ENCODE peak calls at places on chromosomes 4 and X, in seven cellular contexts. M, F, Y, U, X, G and K are unnamed samples.

GRCh38 chrX:154019633-154020499 is at the start of gene IRAK1:
- DNase-seq in X (peak; percentile 55), G (peak; percentile 73), Y (peak; percentile 59), U (peak; percentile 92), M (peak; percentile 70), F (peak; percentile 46), K (peak; percentile 61)

GRCh38 chrX:1164322-1165288 is 47.8 kb downstream of the CRLF2 start:
- DNase-seq in X (no peak), M (peak; percentile 54), F (peak; percentile 44), U (peak; percentile 76), G (peak; percentile 76), Y (no peak), K (peak; percentile 42)

GRCh38 chrX:4547218-4547836 is 833.9 kb upstream of the PRKX start:
- DNase-seq in Y (peak; percentile 41), X (peak; percentile 65), F (peak; percentile 47), G (peak; percentile 46), U (peak; percentile 79), M (peak; percentile 68), K (peak; percentile 9)

GRCh38 chr4:139184129-139184528 is 7.1 kb upstream of the ELF2 start:
- DNase-seq in U (no peak), M (no peak), G (peak; percentile 48), X (no peak), F (no peak), Y (no peak), K (no peak)

GRCh38 chr4:168667397-168667796 is 170.5 kb downstream of the PALLD start:
- DNase-seq in M (no peak), U (no peak), F (no peak), Y (no peak), G (no peak), X (no peak), K (no peak)

GRCh38 chr4:74640111-74640903 is 154.0 kb downstream of the BTC start:
- DNase-seq in M (no peak), Y (no peak), X (no peak), U (no peak), F (no peak), G (no peak), K (no peak)

GRCh38 chr4:144557404-144557803 is 88.6 kb upstream of the HHIP start:
- DNase-seq in U (no peak), G (no peak), M (no peak), Y (no peak), F (no peak), X (no peak), K (no peak)

GRCh38 chr4:165635951-165636350 is 237.1 kb upstream of the TLL1 start:
- DNase-seq in G (no peak), F (no peak), U (no peak), Y (no peak), X (no peak), M (no peak), K (no peak)

GRCh38 chr4:183422962-183423653 is 21.3 kb upstream of the CDKN2AIP start:
- DNase-seq in U (no peak), G (no peak), F (no peak), Y (no peak), X (no peak), M (no peak), K (peak; percentile 9)

GRCh38 chr4:79684516-79684915 is 276.5 kb upstream of the GK2 start:
- DNase-seq in X (no peak), M (no peak), F (no peak), Y (no peak), U (no peak), G (no peak), K (no peak)

GRCh38 chrX:57286507-57287251 is at the start of gene FAAH2:
- DNase-seq in G (peak; percentile 81), Y (peak; percentile 81), X (peak; percentile 77), U (peak; percentile 66), M (peak; percentile 73), F (peak; percentile 74), K (no peak)

GRCh38 chr4:76804060-76804459 is 93.9 kb downstream of the SOWAHB start:
- DNase-seq in M (peak; percentile 21), X (no peak), G (no peak), Y (no peak), U (no peak), F (peak; percentile 21), K (no peak)

GRCh38 chr4:56764775-56765174 is 56.7 kb downstream of the SPINK2 start:
- DNase-seq in F (no peak), M (no peak), G (no peak), Y (no peak), U (no peak), X (no peak), K (peak; percentile 23)

GRCh38 chrX:53714580-53715335 is 28.2 kb upstream of the HUWE1 start:
- DNase-seq in F (peak; percentile 15), Y (peak; percentile 70), G (peak; percentile 72), M (no peak), X (peak; percentile 66), U (no peak), K (peak; percentile 17)

GRCh38 chrX:120604359-120604782 is 470 bp downstream of the MCTS1 start:
- DNase-seq in X (no peak), Y (peak; percentile 36), M (peak; percentile 17), U (no peak), F (no peak), G (peak; percentile 63), K (peak; percentile 11)

GRCh38 chr4:147479817-147480216 is 1.1 kb upstream of the EDNRA start:
- DNase-seq in U (no peak), M (no peak), G (no peak), F (no peak), X (no peak), Y (peak; percentile 48), K (peak; percentile 25)

GRCh38 chr4:4327652-4328121 is 37.6 kb downstream of the ZBTB49 start:
- DNase-seq in U (peak; percentile 88), Y (peak; percentile 25), X (no peak), F (peak; percentile 91), M (peak; percentile 74), G (no peak), K (no peak)

GRCh38 chr4:76215120-76215519 is 1.5 kb upstream of the SCARB2 start:
- DNase-seq in Y (no peak), X (peak; percentile 65), F (no peak), G (no peak), U (no peak), M (no peak), K (no peak)

GRCh38 chr4:19941434-19941833 is 310.3 kb upstream of the SLIT2 start:
- DNase-seq in Y (no peak), U (no peak), F (no peak), M (no peak), G (no peak), X (no peak), K (no peak)

GRCh38 chr4:10611673-10612072 is 72.9 kb downstream of the CLNK start:
- DNase-seq in F (no peak), X (no peak), Y (no peak), G (no peak), U (no peak), M (no peak), K (peak; percentile 63)

GRCh38 chrX:44032479-44032878 is 59.3 kb upstream of the NDP start:
- DNase-seq in F (no peak), G (no peak), X (no peak), Y (no peak), U (no peak), M (no peak), K (no peak)

GRCh38 chr4:8468746-8469535 is 28.4 kb downstream of the TRMT44 start:
- DNase-seq in X (peak; percentile 64), F (peak; percentile 88), G (peak; percentile 61), M (peak; percentile 84), Y (peak; percentile 72), U (peak; percentile 90), K (peak; percentile 54)
- H3K36me3 ChIP-seq in X (peaks cover 76% of the 10 kb centered on the region), F (no peaks in the 10 kb centered on the region), G (peaks cover 44% of the 10 kb centered on the region), M (no peaks in the 10 kb centered on the region), Y (peaks cover 3% of the 10 kb centered on the region), U (no peaks in the 10 kb centered on the region), K (peaks cover 9% of the 10 kb centered on the region)

GRCh38 chr4:106065018-106065417 is 169.7 kb downstream of the NPNT start:
- DNase-seq in U (no peak), M (no peak), Y (no peak), X (no peak), G (no peak), F (no peak), K (no peak)
- H3K4me3 ChIP-seq in U (no peak overlapping the region), M (no peak overlapping the region), Y (no peak overlapping the region), X (no peak overlapping the region), G (no peak overlapping the region), F (no peak overlapping the region), K (no peak overlapping the region)

GRCh38 chr4:1984406-1985191 is 24.2 kb downstream of the NELFA start:
- DNase-seq in F (no peak), X (no peak), Y (no peak), G (no peak), M (no peak), U (peak; percentile 73), K (no peak)

GRCh38 chr4:1986578-1987210 is 22.1 kb downstream of the NELFA start:
- DNase-seq in U (peak; percentile 71), M (no peak), G (no peak), X (no peak), Y (peak; percentile 19), F (no peak), K (no peak)

GRCh38 chr4:1985287-1985686 is 23.5 kb downstream of the NELFA start:
- DNase-seq in Y (no peak), X (no peak), U (peak; percentile 69), M (no peak), F (no peak), G (no peak), K (no peak)

GRCh38 chr4:1987296-1987695 is 21.5 kb downstream of the NELFA start:
- DNase-seq in U (peak; percentile 77), Y (no peak), M (no peak), F (no peak), G (no peak), X (no peak), K (no peak)

DNA sequence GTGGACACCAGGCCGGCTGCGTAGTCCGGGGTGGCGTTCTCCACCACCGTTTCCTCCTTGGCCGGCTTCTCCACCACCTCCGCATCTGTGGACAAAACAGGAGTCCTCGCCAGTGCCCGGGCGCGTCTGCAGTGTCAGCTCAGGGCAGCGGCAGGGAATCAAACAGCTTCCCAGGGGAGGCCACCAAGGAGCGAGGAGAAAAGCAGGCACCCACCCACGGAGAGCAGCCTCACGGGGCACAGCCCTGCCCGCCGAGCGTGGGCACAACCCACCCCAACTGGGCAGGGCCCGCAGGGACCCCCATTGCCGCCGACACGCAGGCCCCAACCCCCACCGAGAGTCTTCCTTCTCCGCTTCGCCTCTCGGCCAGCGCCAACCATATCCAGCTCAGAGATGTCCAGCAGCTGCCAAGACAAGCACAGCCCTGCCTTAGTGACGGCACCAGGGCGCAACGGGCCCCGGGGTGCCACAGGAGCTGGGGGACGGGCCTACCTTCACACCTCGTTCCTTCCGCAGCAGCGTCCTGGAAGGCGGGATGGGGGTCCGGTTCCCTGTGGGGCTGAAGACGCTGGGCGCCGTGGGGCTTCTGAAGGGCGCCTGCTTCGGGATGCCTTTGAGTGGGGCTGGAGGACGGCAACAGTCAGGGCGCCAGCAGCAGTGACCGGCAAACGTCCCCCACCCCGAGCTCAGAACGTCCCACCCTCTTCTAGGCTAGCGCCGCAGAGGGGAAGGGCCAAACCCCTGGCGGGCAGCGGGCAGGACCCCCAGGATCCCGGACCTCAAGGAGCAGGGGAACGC is 22.8 kb downstream of the NELFA start:
- DNase-seq in M (no peak), F (no peak), U (peak; percentile 67), G (no peak), Y (no peak), X (no peak), K (no peak)
- H3K36me3 ChIP-seq in M (peaks cover 3% of the 10 kb centered on the region), F (no peaks in the 10 kb centered on the region), U (peaks cover 3% of the 10 kb centered on the region), G (peaks cover 96% of the 10 kb centered on the region), Y (peaks cover 35% of the 10 kb centered on the region), X (peaks cover 100% of the 10 kb centered on the region), K (peaks cover 7% of the 10 kb centered on the region)

DNA sequence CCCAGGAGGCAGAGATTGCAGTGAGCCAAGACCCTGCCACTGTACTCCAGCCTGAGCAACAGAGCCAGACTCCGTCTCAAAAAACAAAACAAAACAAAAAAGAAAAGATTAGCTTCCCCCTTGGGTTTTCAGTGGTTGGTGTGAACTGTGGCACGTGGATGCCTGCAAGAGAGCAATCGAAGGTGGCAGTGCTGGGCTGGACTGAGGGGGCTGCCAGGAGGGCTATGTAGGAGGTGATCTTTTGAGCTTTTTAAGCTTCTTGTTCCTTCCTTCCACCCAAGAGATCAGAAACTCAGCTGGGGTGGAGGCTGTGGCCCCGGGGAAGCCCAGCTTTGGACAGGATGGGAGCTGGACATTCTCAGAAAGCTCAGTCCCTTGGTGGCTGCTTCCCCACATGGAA is 49.6 kb downstream of the PRPS1 start:
- DNase-seq in M (no peak), Y (no peak), X (no peak), F (no peak), G (no peak), U (no peak), K (no peak)
- H3K4me3 ChIP-seq in M (no peak overlapping the region), Y (no peak overlapping the region), X (no peak overlapping the region), F (no peak overlapping the region), G (no peak overlapping the region), U (no peak overlapping the region), K (no peak overlapping the region)